ENCODE peak calls at places on chromosomes 6 and 20, in nine cellular contexts. J, G, S, Z, K, E, T, M and V are unnamed samples. For H3K36me3, the result is how much of the 10 kb centered on the place peaks cover.

GRCh38 chr6:65776332-65776731 is 69.3 kb upstream of the EYS start:
- DNase-seq in S (no peak), E (no peak), M (no peak), Z (no peak), K (peak), G (no peak), J (no peak), T (no peak), V (no peak)

GRCh38 chr6:170074907-170075306 is 216.0 kb downstream of the DLL1 start:
- DNase-seq in E (peak), M (no peak), K (no peak), J (no peak), G (no peak), S (no peak), Z (no peak), T (no peak), V (no peak)

GRCh38 chr6:46419576-46420002 is 71.7 kb downstream of the RCAN2 start:
- DNase-seq in K (peak), G (no peak), E (peak), Z (peak), M (peak), T (peak), J (no peak), S (peak), V (peak)

GRCh38 chr20:2066461-2067122 is 35.0 kb upstream of the STK35 start:
- DNase-seq in K (no peak), G (no peak), S (no peak), J (no peak), T (no peak), M (no peak), Z (no peak), E (no peak), V (no peak)

GRCh38 chr6:138520463-138520862 is 21.2 kb upstream of the NHSL1 start:
- DNase-seq in S (no peak), J (no peak), G (no peak), Z (no peak), E (no peak), T (no peak), M (no peak), K (no peak), V (no peak)

GRCh38 chr20:62606551-62607201 is 35.6 kb upstream of the SLCO4A1 start:
- DNase-seq in E (peak), Z (no peak), T (no peak), S (peak), G (no peak), J (no peak), M (no peak), K (peak), V (no peak)

GRCh38 chr20:41345729-41346067 is 5.1 kb downstream of the LPIN3 start:
- DNase-seq in S (peak), Z (no peak), T (no peak), G (no peak), J (peak), E (no peak), K (no peak), M (no peak), V (no peak)

GRCh38 chr6:111699123-111699522 is 93.4 kb upstream of the TRAF3IP2 start:
- DNase-seq in J (no peak), E (peak), T (no peak), S (no peak), K (no peak), Z (no peak), M (no peak), G (no peak), V (no peak)

GRCh38 chr20:3040086-3040485 is 3.3 kb upstream of the GNRH2 start:
- DNase-seq in E (no peak), T (no peak), M (no peak), K (no peak), J (no peak), G (no peak), Z (no peak), S (no peak), V (peak)

GRCh38 chr20:22243063-22243462 is 341.3 kb downstream of the FOXA2 start:
- DNase-seq in Z (no peak), M (no peak), S (no peak), G (no peak), T (no peak), E (no peak), K (no peak), J (no peak), V (no peak)

GRCh38 chr6:55617272-55617671 is 38.3 kb upstream of the HMGCLL1 start:
- DNase-seq in J (no peak), G (no peak), K (peak), M (peak), E (no peak), T (no peak), S (no peak), Z (peak), V (no peak)

GRCh38 chr6:111842891-111843290 is 30.4 kb downstream of the FYN start:
- DNase-seq in E (no peak), J (no peak), S (no peak), K (no peak), M (no peak), T (no peak), G (no peak), Z (peak), V (no peak)

GRCh38 chr6:110404602-110405001 is 10.8 kb downstream of the DDO start:
- DNase-seq in E (no peak), J (no peak), Z (no peak), S (no peak), T (no peak), K (no peak), G (no peak), M (no peak), V (no peak)

GRCh38 chr6:31144296-31144969 is 5.6 kb upstream of the PSORS1C2 start:
- DNase-seq in M (no peak), Z (no peak), G (no peak), S (no peak), T (no peak), E (peak), J (no peak), K (no peak), V (no peak)

GRCh38 chr6:34934516-34934915 is 45.5 kb downstream of the ANKS1A start:
- DNase-seq in J (peak), M (no peak), T (peak), E (no peak), Z (peak), K (peak), G (no peak), S (peak), V (peak)

GRCh38 chr20:25494506-25495188 is 87.2 kb downstream of the GINS1 start:
- DNase-seq in G (no peak), M (no peak), J (no peak), T (no peak), S (no peak), K (no peak), Z (no peak), E (no peak), V (no peak)

GRCh38 chr6:63352587-63353281 is 33.0 kb upstream of the LGSN start:
- DNase-seq in E (peak), G (no peak), T (no peak), J (no peak), S (peak), K (peak), M (peak), Z (peak), V (no peak)

GRCh38 chr20:18731940-18732339 is 81.6 kb upstream of the SCP2D1 start:
- DNase-seq in S (no peak), M (no peak), K (no peak), E (no peak), Z (no peak), J (no peak), G (no peak), T (no peak), V (no peak)

GRCh38 chr6:111763381-111763780 is 109.9 kb downstream of the FYN start:
- DNase-seq in J (no peak), S (no peak), T (no peak), E (no peak), Z (peak), M (no peak), K (no peak), G (no peak), V (no peak)

GRCh38 chr20:19890358-19891117 is 126.6 kb upstream of the NAA20 start:
- DNase-seq in J (no peak), G (no peak), M (no peak), K (no peak), E (no peak), T (no peak), S (no peak), Z (no peak), V (no peak)
- TF ChIP-seq POLR2A in J (no peak), G (no peak), M (no peak), K (no peak), E (peak), T (no peak), S (no peak), Z (no peak), V (no peak)

GRCh38 chr6:16670617-16671051 is 90.6 kb downstream of the ATXN1 start:
- DNase-seq in G (no peak), E (no peak), T (no peak), Z (no peak), M (no peak), K (no peak), S (no peak), J (no peak), V (no peak)
- H3K4me3 ChIP-seq in G (no peak), E (no peak), T (no peak), Z (no peak), M (no peak), K (no peak), S (no peak), J (no peak), V (no peak)

DNA sequence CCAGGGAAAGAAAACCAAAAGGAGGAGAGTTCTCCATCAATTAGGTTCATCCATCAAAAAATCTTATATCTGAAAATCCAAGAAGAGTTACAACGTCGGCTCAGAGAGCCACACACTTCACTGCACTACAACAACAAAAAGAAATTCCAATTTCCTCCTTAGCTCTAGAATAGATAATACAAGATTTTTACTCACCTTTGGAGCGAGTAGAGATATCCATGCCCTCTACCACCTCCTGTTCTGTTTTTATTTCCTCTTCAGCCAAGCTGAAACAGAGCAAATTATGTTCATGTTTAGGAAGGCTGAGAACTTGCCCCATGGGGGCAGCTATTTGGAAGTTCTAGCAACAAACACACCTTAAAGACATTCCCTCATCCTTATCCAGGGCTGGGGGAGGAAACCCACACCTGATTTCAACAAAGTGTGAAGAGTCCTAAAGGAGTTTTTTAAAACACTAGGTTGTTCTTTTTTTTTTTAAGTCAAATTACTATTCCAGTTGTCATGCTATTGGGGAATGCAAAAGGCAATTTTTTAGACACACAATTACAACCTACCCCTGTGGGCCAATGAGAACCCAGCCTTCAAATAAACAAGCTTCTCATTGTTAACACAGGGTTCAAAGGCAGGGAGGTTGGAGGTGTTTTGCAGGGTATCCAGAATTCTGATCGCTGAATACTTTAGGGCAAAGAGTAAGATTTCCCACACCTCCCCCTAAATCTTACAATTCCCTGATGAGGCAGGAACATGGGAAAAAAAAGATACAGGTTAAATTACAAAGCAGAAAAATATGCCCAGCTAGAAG is 8.6 kb downstream of the ZMYND8 start:
- DNase-seq in S (no peak), J (no peak), G (no peak), T (no peak), E (no peak), Z (no peak), M (no peak), K (no peak), V (no peak)
- H3K36me3 ChIP-seq in S (under half), J (under half), G (under half), T (under half), E (under half), Z (under half), M (under half), K (under half), V (under half)

GRCh38 chr6:32627249-32627648 is 10.0 kb upstream of the HLA-DQA1 start:
- DNase-seq in K (no peak), S (no peak), M (no peak), T (no peak), J (no peak), G (no peak), Z (no peak), E (no peak), V (no peak)
- TF ChIP-seq POLR2A in K (no peak), S (no peak), M (no peak), T (no peak), J (no peak), G (no peak), Z (no peak), E (no peak), V (no peak)

GRCh38 chr20:33668087-33668790 is 1.5 kb downstream of the ACTL10 start:
- DNase-seq in T (no peak), E (peak), G (no peak), J (peak), K (no peak), M (no peak), Z (no peak), S (no peak), V (peak)
- H3K4me3 ChIP-seq in T (peak), E (peak), G (peak), J (peak), K (no peak), M (no peak), Z (no peak), S (peak), V (peak)

GRCh38 chr6:7401103-7401502 is 11.5 kb downstream of the RIOK1 start:
- DNase-seq in S (no peak), M (no peak), E (no peak), Z (peak), J (no peak), T (no peak), G (no peak), K (no peak), V (no peak)
- H3K36me3 ChIP-seq in S (half or more), M (under half), E (under half), Z (under half), J (under half), T (under half), G (under half), K (under half), V (under half)

DNA sequence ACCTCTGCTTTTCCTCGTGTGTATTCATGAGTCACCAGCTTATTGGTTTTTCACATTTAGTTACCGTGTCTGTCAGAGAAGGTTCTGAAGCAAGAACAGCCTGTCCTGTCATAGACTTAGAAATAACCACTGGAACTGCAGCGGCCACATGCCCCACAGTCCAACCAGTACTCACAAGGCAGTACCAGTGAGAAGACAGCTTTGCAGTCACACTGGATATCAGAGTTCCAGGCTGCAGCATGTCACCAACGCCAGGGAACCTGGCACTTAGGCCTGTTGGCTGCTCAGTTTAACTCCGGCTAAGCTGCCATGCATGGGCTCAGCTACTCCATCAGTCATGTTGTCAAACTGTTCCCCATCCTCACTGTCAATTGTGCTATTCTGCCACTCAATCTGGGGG is 40.1 kb downstream of the ADNP start:
- DNase-seq in K (no peak), Z (peak), T (no peak), J (no peak), M (no peak), S (no peak), E (peak), G (no peak), V (no peak)
- TF ChIP-seq POLR2A in K (no peak), Z (no peak), T (no peak), J (no peak), M (no peak), S (no peak), E (no peak), G (no peak), V (no peak)